ENCODE peak calls at places on chromosomes 3 and 15, in nine cellular contexts. One of them, this sample, is unnamed. For H3K4me1, the result is how much of the 10 kb centered on the place peaks cover.

GRCh38 chr15:72604794-72605193 is 49.7 kb upstream of the GOLGA6B start:
- DNase-seq in tibial artery: no peak
- DNase-seq in ovary: no peak
- DNase-seq in sigmoid colon: no peak
- DNase-seq in lower lobe of right lung: no peak
- DNase-seq in PC-3: no peak
- DNase-seq in transverse colon: no peak
- DNase-seq in OCI-LY7: no peak
- DNase-seq in mesenchymal stem cell: peak
- DNase-seq in this sample: no peak

GRCh38 chr15:95948371-95948770 is 382.1 kb upstream of the NR2F2 start:
- DNase-seq in tibial artery: no peak
- DNase-seq in ovary: no peak
- DNase-seq in sigmoid colon: no peak
- DNase-seq in lower lobe of right lung: no peak
- DNase-seq in PC-3: no peak
- DNase-seq in transverse colon: no peak
- DNase-seq in OCI-LY7: no peak
- DNase-seq in mesenchymal stem cell: no peak
- DNase-seq in this sample: no peak

GRCh38 chr15:39188930-39189329 is 391.9 kb upstream of the THBS1 start:
- DNase-seq in tibial artery: no peak
- DNase-seq in ovary: no peak
- DNase-seq in sigmoid colon: no peak
- DNase-seq in lower lobe of right lung: no peak
- DNase-seq in PC-3: peak
- DNase-seq in transverse colon: no peak
- DNase-seq in OCI-LY7: no peak
- DNase-seq in mesenchymal stem cell: peak
- DNase-seq in this sample: no peak

GRCh38 chr15:52803543-52804306 is 13.6 kb upstream of the ONECUT1 start:
- DNase-seq in tibial artery: no peak
- DNase-seq in ovary: no peak
- DNase-seq in sigmoid colon: no peak
- DNase-seq in lower lobe of right lung: peak
- DNase-seq in PC-3: no peak
- DNase-seq in transverse colon: no peak
- DNase-seq in OCI-LY7: no peak
- DNase-seq in mesenchymal stem cell: no peak
- DNase-seq in this sample: no peak

GRCh38 chr3:96000963-96001362 is 813.4 kb upstream of the EPHA6 start:
- DNase-seq in tibial artery: no peak
- DNase-seq in ovary: no peak
- DNase-seq in sigmoid colon: no peak
- DNase-seq in lower lobe of right lung: no peak
- DNase-seq in PC-3: no peak
- DNase-seq in transverse colon: no peak
- DNase-seq in OCI-LY7: no peak
- DNase-seq in mesenchymal stem cell: no peak
- DNase-seq in this sample: no peak

GRCh38 chr15:31327674-31328424 is 1.2 kb downstream of the KLF13 start:
- DNase-seq in tibial artery: peak
- DNase-seq in ovary: peak
- DNase-seq in sigmoid colon: peak
- DNase-seq in lower lobe of right lung: peak
- DNase-seq in PC-3: peak
- DNase-seq in transverse colon: peak
- DNase-seq in OCI-LY7: peak
- DNase-seq in mesenchymal stem cell: peak
- DNase-seq in this sample: peak

GRCh38 chr3:124768812-124769211 is 38.6 kb downstream of the UMPS start:
- DNase-seq in tibial artery: peak
- DNase-seq in ovary: no peak
- DNase-seq in sigmoid colon: no peak
- DNase-seq in lower lobe of right lung: no peak
- DNase-seq in PC-3: peak
- DNase-seq in transverse colon: peak
- DNase-seq in OCI-LY7: no peak
- DNase-seq in mesenchymal stem cell: no peak
- DNase-seq in this sample: no peak

GRCh38 chr15:92069308-92070244 is 216.1 kb downstream of the SLCO3A1 start:
- DNase-seq in tibial artery: peak
- DNase-seq in ovary: no peak
- DNase-seq in sigmoid colon: no peak
- DNase-seq in lower lobe of right lung: no peak
- DNase-seq in PC-3: peak
- DNase-seq in transverse colon: peak
- DNase-seq in OCI-LY7: no peak
- DNase-seq in mesenchymal stem cell: peak
- DNase-seq in this sample: peak

GRCh38 chr3:90041995-90042394 is 934.6 kb downstream of the EPHA3 start:
- DNase-seq in tibial artery: no peak
- DNase-seq in ovary: no peak
- DNase-seq in sigmoid colon: no peak
- DNase-seq in lower lobe of right lung: no peak
- DNase-seq in PC-3: no peak
- DNase-seq in transverse colon: no peak
- DNase-seq in OCI-LY7: no peak
- DNase-seq in mesenchymal stem cell: no peak
- DNase-seq in this sample: no peak

GRCh38 chr3:27554706-27555105 is 70.5 kb upstream of the SLC4A7 start:
- DNase-seq in tibial artery: no peak
- DNase-seq in ovary: no peak
- DNase-seq in sigmoid colon: no peak
- DNase-seq in lower lobe of right lung: no peak
- DNase-seq in PC-3: no peak
- DNase-seq in transverse colon: no peak
- DNase-seq in OCI-LY7: no peak
- DNase-seq in mesenchymal stem cell: no peak
- DNase-seq in this sample: no peak

GRCh38 chr3:5002174-5002870 is 23.1 kb downstream of the BHLHE40 start:
- DNase-seq in tibial artery: no peak
- DNase-seq in ovary: no peak
- DNase-seq in sigmoid colon: peak
- DNase-seq in lower lobe of right lung: no peak
- DNase-seq in PC-3: no peak
- DNase-seq in transverse colon: no peak
- DNase-seq in OCI-LY7: no peak
- DNase-seq in mesenchymal stem cell: peak
- DNase-seq in this sample: no peak

GRCh38 chr15:68578175-68578959 is 426 bp upstream of the CORO2B start:
- DNase-seq in tibial artery: peak
- DNase-seq in ovary: peak
- DNase-seq in sigmoid colon: peak
- DNase-seq in lower lobe of right lung: peak
- DNase-seq in PC-3: peak
- DNase-seq in transverse colon: peak
- DNase-seq in OCI-LY7: peak
- DNase-seq in mesenchymal stem cell: peak
- DNase-seq in this sample: peak

GRCh38 chr3:99965077-99965476 is 147.4 kb downstream of the CMSS1 start:
- DNase-seq in tibial artery: no peak
- DNase-seq in ovary: no peak
- DNase-seq in sigmoid colon: no peak
- DNase-seq in lower lobe of right lung: no peak
- DNase-seq in PC-3: peak
- DNase-seq in transverse colon: no peak
- DNase-seq in OCI-LY7: no peak
- DNase-seq in mesenchymal stem cell: peak
- DNase-seq in this sample: no peak

GRCh38 chr3:117548600-117548999 is 839.0 kb downstream of the TUSC7 start:
- DNase-seq in tibial artery: no peak
- DNase-seq in ovary: no peak
- DNase-seq in sigmoid colon: no peak
- DNase-seq in lower lobe of right lung: no peak
- DNase-seq in PC-3: no peak
- DNase-seq in transverse colon: no peak
- DNase-seq in OCI-LY7: no peak
- DNase-seq in mesenchymal stem cell: no peak
- DNase-seq in this sample: no peak

GRCh38 chr3:77475545-77475944 is 435.6 kb downstream of the ROBO2 start:
- DNase-seq in tibial artery: no peak
- DNase-seq in ovary: no peak
- DNase-seq in sigmoid colon: no peak
- DNase-seq in lower lobe of right lung: no peak
- DNase-seq in PC-3: no peak
- DNase-seq in transverse colon: no peak
- DNase-seq in OCI-LY7: no peak
- DNase-seq in mesenchymal stem cell: no peak
- DNase-seq in this sample: no peak

GRCh38 chr15:69451951-69452701 is 492 bp upstream of the RPLP1 start:
- DNase-seq in tibial artery: no peak
- DNase-seq in ovary: peak
- DNase-seq in sigmoid colon: peak
- DNase-seq in lower lobe of right lung: peak
- DNase-seq in PC-3: no peak
- DNase-seq in transverse colon: no peak
- DNase-seq in OCI-LY7: peak
- DNase-seq in mesenchymal stem cell: no peak
- DNase-seq in this sample: no peak

GRCh38 chr3:147775816-147776530 is 366.8 kb downstream of the ZIC1 start:
- DNase-seq in tibial artery: no peak
- DNase-seq in ovary: no peak
- DNase-seq in sigmoid colon: no peak
- DNase-seq in lower lobe of right lung: no peak
- DNase-seq in PC-3: no peak
- DNase-seq in transverse colon: no peak
- DNase-seq in OCI-LY7: no peak
- DNase-seq in mesenchymal stem cell: no peak
- DNase-seq in this sample: no peak

GRCh38 chr3:143847787-143848631 is at the start of gene SLC9A9:
- DNase-seq in tibial artery: peak
- DNase-seq in ovary: no peak
- DNase-seq in sigmoid colon: no peak
- DNase-seq in lower lobe of right lung: peak
- DNase-seq in PC-3: peak
- DNase-seq in transverse colon: peak
- DNase-seq in OCI-LY7: peak
- DNase-seq in mesenchymal stem cell: peak
- DNase-seq in this sample: no peak

GRCh38 chr3:190673157-190673556 is 159.3 kb downstream of the IL1RAP start:
- DNase-seq in tibial artery: no peak
- DNase-seq in ovary: no peak
- DNase-seq in sigmoid colon: no peak
- DNase-seq in lower lobe of right lung: no peak
- DNase-seq in PC-3: no peak
- DNase-seq in transverse colon: no peak
- DNase-seq in OCI-LY7: no peak
- DNase-seq in mesenchymal stem cell: peak
- DNase-seq in this sample: no peak

GRCh38 chr15:64122936-64123351 is 27.2 kb downstream of the SNX1 start:
- DNase-seq in tibial artery: no peak
- DNase-seq in ovary: no peak
- DNase-seq in sigmoid colon: no peak
- DNase-seq in lower lobe of right lung: no peak
- DNase-seq in PC-3: no peak
- DNase-seq in transverse colon: no peak
- DNase-seq in OCI-LY7: no peak
- DNase-seq in mesenchymal stem cell: no peak
- DNase-seq in this sample: no peak

GRCh38 chr3:155326249-155326648 is 32.8 kb upstream of the STRIT1 start:
- DNase-seq in tibial artery: no peak
- DNase-seq in ovary: no peak
- DNase-seq in sigmoid colon: no peak
- DNase-seq in lower lobe of right lung: no peak
- DNase-seq in PC-3: no peak
- DNase-seq in transverse colon: no peak
- DNase-seq in OCI-LY7: no peak
- DNase-seq in mesenchymal stem cell: no peak
- DNase-seq in this sample: no peak

GRCh38 chr3:40923130-40923529 is 276.2 kb upstream of the CTNNB1 start:
- DNase-seq in tibial artery: no peak
- DNase-seq in ovary: no peak
- DNase-seq in sigmoid colon: no peak
- DNase-seq in lower lobe of right lung: no peak
- DNase-seq in PC-3: no peak
- DNase-seq in transverse colon: no peak
- DNase-seq in OCI-LY7: no peak
- DNase-seq in mesenchymal stem cell: no peak
- DNase-seq in this sample: no peak

DNA sequence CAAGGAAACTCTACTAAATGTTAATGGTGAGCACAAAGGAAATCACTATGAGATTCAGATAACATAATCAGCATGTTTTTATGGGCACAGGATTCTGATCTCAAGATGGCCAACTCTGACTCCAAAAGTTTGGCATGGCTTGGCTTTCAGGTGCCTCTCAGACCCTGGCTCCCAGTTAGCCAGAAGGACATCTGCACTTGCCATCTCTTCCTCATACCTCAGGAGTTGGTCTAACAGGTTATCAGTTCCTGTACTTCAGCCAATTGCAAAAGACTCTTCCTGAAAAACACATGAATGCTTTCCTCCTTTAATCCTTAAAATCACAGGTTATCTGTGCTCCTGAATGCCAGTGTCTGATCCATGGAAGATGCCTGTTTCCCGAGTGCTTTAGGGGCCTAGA is 25.0 kb downstream of the TMPRSS7 start:
- DNase-seq in tibial artery: no peak
- DNase-seq in ovary: no peak
- DNase-seq in sigmoid colon: no peak
- DNase-seq in lower lobe of right lung: no peak
- DNase-seq in PC-3: no peak
- DNase-seq in transverse colon: no peak
- DNase-seq in OCI-LY7: no peak
- DNase-seq in mesenchymal stem cell: no peak
- DNase-seq in this sample: no peak
- H3K27ac ChIP-seq in tibial artery: no peak
- H3K27ac ChIP-seq in ovary: no peak
- H3K27ac ChIP-seq in sigmoid colon: no peak
- H3K27ac ChIP-seq in lower lobe of right lung: no peak
- H3K27ac ChIP-seq in PC-3: no peak
- H3K27ac ChIP-seq in transverse colon: no peak
- H3K27ac ChIP-seq in OCI-LY7: no peak
- H3K27ac ChIP-seq in mesenchymal stem cell: no peak
- H3K27ac ChIP-seq in this sample: no peak

GRCh38 chr3:12508316-12508715 is 24.0 kb downstream of the TSEN2 start:
- DNase-seq in tibial artery: peak
- DNase-seq in ovary: peak
- DNase-seq in sigmoid colon: peak
- DNase-seq in lower lobe of right lung: no peak
- DNase-seq in PC-3: peak
- DNase-seq in transverse colon: peak
- DNase-seq in OCI-LY7: no peak
- DNase-seq in mesenchymal stem cell: peak
- DNase-seq in this sample: peak
- H3K4me3 ChIP-seq in tibial artery: no peak
- H3K4me3 ChIP-seq in ovary: no peak
- H3K4me3 ChIP-seq in sigmoid colon: no peak
- H3K4me3 ChIP-seq in lower lobe of right lung: no peak
- H3K4me3 ChIP-seq in PC-3: peak
- H3K4me3 ChIP-seq in transverse colon: no peak
- H3K4me3 ChIP-seq in OCI-LY7: no peak
- H3K4me3 ChIP-seq in mesenchymal stem cell: no peak
- H3K4me3 ChIP-seq in this sample: no peak

GRCh38 chr3:52087728-52088127 is 31.4 kb upstream of the DUSP7 start:
- DNase-seq in tibial artery: no peak
- DNase-seq in ovary: no peak
- DNase-seq in sigmoid colon: no peak
- DNase-seq in lower lobe of right lung: peak
- DNase-seq in PC-3: no peak
- DNase-seq in transverse colon: no peak
- DNase-seq in OCI-LY7: no peak
- DNase-seq in mesenchymal stem cell: no peak
- DNase-seq in this sample: no peak
- H3K4me1 ChIP-seq in tibial artery: half or more
- H3K4me1 ChIP-seq in ovary: under half
- H3K4me1 ChIP-seq in sigmoid colon: under half
- H3K4me1 ChIP-seq in lower lobe of right lung: under half
- H3K4me1 ChIP-seq in PC-3: under half
- H3K4me1 ChIP-seq in transverse colon: under half
- H3K4me1 ChIP-seq in OCI-LY7: under half
- H3K4me1 ChIP-seq in mesenchymal stem cell: under half
- H3K4me1 ChIP-seq in this sample: under half

GRCh38 chr3:179949428-179949827 is 87.3 kb downstream of the PEX5L start:
- DNase-seq in tibial artery: no peak
- DNase-seq in ovary: no peak
- DNase-seq in sigmoid colon: no peak
- DNase-seq in lower lobe of right lung: no peak
- DNase-seq in PC-3: no peak
- DNase-seq in transverse colon: no peak
- DNase-seq in OCI-LY7: peak
- DNase-seq in mesenchymal stem cell: no peak
- DNase-seq in this sample: no peak
- H3K27ac ChIP-seq in tibial artery: no peak
- H3K27ac ChIP-seq in ovary: no peak
- H3K27ac ChIP-seq in sigmoid colon: no peak
- H3K27ac ChIP-seq in lower lobe of right lung: no peak
- H3K27ac ChIP-seq in PC-3: no peak
- H3K27ac ChIP-seq in transverse colon: no peak
- H3K27ac ChIP-seq in OCI-LY7: peak
- H3K27ac ChIP-seq in mesenchymal stem cell: no peak
- H3K27ac ChIP-seq in this sample: no peak